ENCODE peak calls at places on chromosome 3, in eight cellular contexts. L is left ventricle myocardium inferior, K is lung microvascular endothelial cell, D is T-cell, M is NCI-H524, T is D721Med, C is neural crest cell, V is mesendoderm. N is an unnamed sample.

GRCh38 chr3:55013145-55013544 is 85.3 kb upstream of the LRTM1 start:
- DNase-seq in L (no peak), K (no peak), D (no peak), M (no peak), T (no peak), C (no peak), V (peak), N (no peak)

GRCh38 chr3:46895204-46895660 is 17.7 kb downstream of the PTH1R start:
- DNase-seq in L (peak), K (peak), D (peak), M (no peak), T (peak), C (peak), V (no peak), N (peak)

GRCh38 chr3:39110041-39110639 is 2.7 kb downstream of the TTC21A start:
- DNase-seq in L (no peak), K (no peak), D (no peak), M (no peak), T (no peak), C (no peak), V (peak), N (no peak)

GRCh38 chr3:182405752-182406151 is 387.6 kb upstream of the ATP11B start:
- DNase-seq in L (no peak), K (no peak), D (no peak), M (no peak), T (no peak), C (no peak), V (no peak), N (no peak)

GRCh38 chr3:153089620-153090019 is 72.4 kb upstream of the RAP2B start:
- DNase-seq in L (no peak), K (no peak), D (no peak), M (no peak), T (no peak), C (no peak), V (no peak), N (no peak)

GRCh38 chr3:16477054-16477453 is 36.4 kb downstream of the RFTN1 start:
- DNase-seq in L (no peak), K (no peak), D (no peak), M (no peak), T (no peak), C (no peak), V (no peak), N (no peak)

GRCh38 chr3:81713018-81713417 is 48.4 kb downstream of the GBE1 start:
- DNase-seq in L (no peak), K (no peak), D (no peak), M (no peak), T (no peak), C (no peak), V (no peak), N (no peak)

GRCh38 chr3:52372822-52373504 is 56.8 kb downstream of the DNAH1 start:
- DNase-seq in L (peak), K (peak), D (peak), M (no peak), T (no peak), C (peak), V (peak), N (no peak)

GRCh38 chr3:13274125-13274873 is 145.8 kb downstream of the NUP210 start:
- DNase-seq in L (no peak), K (no peak), D (no peak), M (no peak), T (no peak), C (no peak), V (no peak), N (no peak)

GRCh38 chr3:73955671-73956070 is 330.9 kb upstream of the PDZRN3 start:
- DNase-seq in L (no peak), K (no peak), D (no peak), M (no peak), T (no peak), C (no peak), V (no peak), N (no peak)

GRCh38 chr3:42712716-42713372 is 10.2 kb upstream of the HHATL start:
- DNase-seq in L (no peak), K (no peak), D (no peak), M (no peak), T (no peak), C (no peak), V (no peak), N (no peak)

GRCh38 chr3:117454236-117454635 is 744.7 kb downstream of the TUSC7 start:
- DNase-seq in L (no peak), K (peak), D (no peak), M (peak), T (no peak), C (no peak), V (peak), N (no peak)

GRCh38 chr3:88809993-88810392 is 297.4 kb upstream of the EPHA3 start:
- DNase-seq in L (no peak), K (no peak), D (no peak), M (no peak), T (no peak), C (no peak), V (no peak), N (no peak)

GRCh38 chr3:10976770-10977169 is 15.8 kb upstream of the SLC6A1 start:
- DNase-seq in L (no peak), K (no peak), D (no peak), M (no peak), T (no peak), C (no peak), V (no peak), N (no peak)

GRCh38 chr3:71419369-71419768 is 164.2 kb downstream of the FOXP1 start:
- DNase-seq in L (no peak), K (no peak), D (no peak), M (no peak), T (no peak), C (no peak), V (no peak), N (no peak)

GRCh38 chr3:177603137-177603603 is 405.9 kb upstream of the TBL1XR1 start:
- DNase-seq in L (no peak), K (no peak), D (no peak), M (no peak), T (no peak), C (no peak), V (no peak), N (no peak)

GRCh38 chr3:108051005-108051404 is 39.8 kb downstream of the CD47 start:
- DNase-seq in L (no peak), K (no peak), D (no peak), M (no peak), T (no peak), C (no peak), V (no peak), N (no peak)

GRCh38 chr3:153078826-153079225 is 83.2 kb upstream of the RAP2B start:
- DNase-seq in L (no peak), K (no peak), D (no peak), M (no peak), T (no peak), C (no peak), V (peak), N (no peak)

GRCh38 chr3:152040319-152040718 is 166.9 kb downstream of the SUCNR1 start:
- DNase-seq in L (no peak), K (no peak), D (no peak), M (no peak), T (no peak), C (no peak), V (no peak), N (no peak)

GRCh38 chr3:24086597-24087369 is 141.7 kb downstream of the NR1D2 start:
- DNase-seq in L (no peak), K (no peak), D (no peak), M (peak), T (no peak), C (no peak), V (no peak), N (no peak)

GRCh38 chr3:112293368-112294321 is at the start of gene SLC9C1:
- DNase-seq in L (no peak), K (peak), D (peak), M (no peak), T (peak), C (peak), V (peak), N (no peak)

N was measured in CD8-positive, alpha-beta memory T cell.